ENCODE peak calls at places on chromosomes 11 and 22, in five cellular contexts. Z is GM12878, X is IMR-90, R is K562, O is HepG2. P is an unnamed sample. For H3K27me3, the result is how much of the 10 kb centered on the place peaks cover.

GRCh38 chr11:3816673-3817072 is 8.3 kb downstream of the PGAP2 start:
- ATAC-seq in X (no peak), R (no peak), Z (no peak), O (no peak), P (no peak)

GRCh38 chr11:78419327-78419726 is 1.7 kb upstream of the GAB2 start:
- ATAC-seq in R (no peak), X (peak), Z (no peak), O (no peak), P (peak)

GRCh38 chr11:92770419-92770818 is 199.0 kb upstream of the MTNR1B start:
- ATAC-seq in X (no peak), R (no peak), Z (no peak), O (no peak), P (no peak)

GRCh38 chr11:27095050-27095449 is 54.4 kb downstream of the BBOX1 start:
- ATAC-seq in R (no peak), Z (no peak), O (no peak), X (no peak), P (peak)

GRCh38 chr11:3949132-3949531 is 93.7 kb downstream of the STIM1 start:
- ATAC-seq in R (peak), O (no peak), Z (peak), X (no peak), P (no peak)

GRCh38 chr22:24938741-24939341 is 7.7 kb downstream of the LHFPL7 start:
- ATAC-seq in Z (peak), X (peak), O (peak), R (peak), P (peak)

GRCh38 chr11:8906629-8907028 is 4.4 kb upstream of the AKIP1 start:
- ATAC-seq in O (no peak), X (no peak), Z (no peak), R (no peak), P (no peak)

GRCh38 chr11:130634981-130635473 is 186.6 kb downstream of the ADAMTS15 start:
- ATAC-seq in R (no peak), Z (peak), X (peak), O (peak), P (peak)

GRCh38 chr22:29780220-29780619 is 13.1 kb downstream of the UQCR10 start:
- ATAC-seq in Z (no peak), X (no peak), R (no peak), O (no peak), P (no peak)

GRCh38 chr22:30190619-30191018 is 55.9 kb downstream of the LIF start:
- ATAC-seq in O (no peak), X (no peak), Z (no peak), R (no peak), P (no peak)

GRCh38 chr22:19085233-19086043 is 36.8 kb downstream of the DGCR2 start:
- ATAC-seq in R (peak), O (peak), X (peak), Z (peak), P (no peak)

GRCh38 chr11:92384807-92385206 is 160.2 kb downstream of the FAT3 start:
- ATAC-seq in Z (no peak), R (no peak), X (no peak), O (no peak), P (no peak)

GRCh38 chr11:64849600-64850356 is 5.3 kb upstream of the CDC42BPG start:
- ATAC-seq in O (no peak), R (no peak), X (no peak), Z (no peak), P (no peak)

GRCh38 chr22:40593460-40594273 is 42.9 kb downstream of the MRTFA start:
- ATAC-seq in O (peak), Z (peak), X (no peak), R (peak), P (no peak)

GRCh38 chr11:100715163-100715792 is 28.2 kb downstream of the ARHGAP42 start:
- ATAC-seq in Z (peak), X (no peak), R (no peak), O (no peak), P (no peak)

GRCh38 chr11:69546735-69547370 is 65.4 kb downstream of the LINC01488 start:
- ATAC-seq in O (no peak), Z (peak), R (no peak), X (no peak), P (no peak)

GRCh38 chr11:3626250-3626960 is 15.4 kb downstream of the ART5 start:
- ATAC-seq in Z (no peak), X (no peak), R (peak), O (peak), P (no peak)

GRCh38 chr22:20808844-20809243 is 34.9 kb downstream of the SERPIND1 start:
- ATAC-seq in O (no peak), R (no peak), X (no peak), Z (no peak), P (no peak)

GRCh38 chr11:74434528-74434927 is 32.8 kb downstream of the KCNE3 start:
- ATAC-seq in R (no peak), X (peak), O (no peak), Z (no peak), P (no peak)

GRCh38 chr11:1568451-1568911 is 3.6 kb downstream of the DUSP8 start:
- ATAC-seq in Z (peak), X (no peak), R (no peak), O (no peak), P (no peak)

GRCh38 chr22:28817919-28818859 is 17.8 kb upstream of the XBP1 start:
- ATAC-seq in X (no peak), R (peak), O (peak), Z (peak), P (no peak)

GRCh38 chr11:126039485-126040271 is 23.0 kb downstream of the CDON start:
- ATAC-seq in Z (peak), O (no peak), R (no peak), X (no peak), P (no peak)

GRCh38 chr11:121581607-121582006 is 128.8 kb upstream of the SORL1-AS1 start:
- ATAC-seq in R (no peak), Z (no peak), X (no peak), O (no peak), P (no peak)

GRCh38 chr22:49395617-49396016 is 432.1 kb downstream of the BRD1 start:
- ATAC-seq in X (no peak), Z (no peak), R (no peak), O (no peak), P (no peak)

GRCh38 chr22:49392841-49393510 is 434.7 kb downstream of the BRD1 start:
- ATAC-seq in X (no peak), R (no peak), O (no peak), Z (no peak), P (no peak)

GRCh38 chr22:49393526-49393925 is 434.1 kb downstream of the BRD1 start:
- ATAC-seq in X (no peak), R (no peak), O (no peak), Z (no peak), P (no peak)

GRCh38 chr22:49392247-49392646 is 435.4 kb downstream of the BRD1 start:
- ATAC-seq in Z (no peak), O (no peak), R (no peak), X (no peak), P (no peak)

DNA sequence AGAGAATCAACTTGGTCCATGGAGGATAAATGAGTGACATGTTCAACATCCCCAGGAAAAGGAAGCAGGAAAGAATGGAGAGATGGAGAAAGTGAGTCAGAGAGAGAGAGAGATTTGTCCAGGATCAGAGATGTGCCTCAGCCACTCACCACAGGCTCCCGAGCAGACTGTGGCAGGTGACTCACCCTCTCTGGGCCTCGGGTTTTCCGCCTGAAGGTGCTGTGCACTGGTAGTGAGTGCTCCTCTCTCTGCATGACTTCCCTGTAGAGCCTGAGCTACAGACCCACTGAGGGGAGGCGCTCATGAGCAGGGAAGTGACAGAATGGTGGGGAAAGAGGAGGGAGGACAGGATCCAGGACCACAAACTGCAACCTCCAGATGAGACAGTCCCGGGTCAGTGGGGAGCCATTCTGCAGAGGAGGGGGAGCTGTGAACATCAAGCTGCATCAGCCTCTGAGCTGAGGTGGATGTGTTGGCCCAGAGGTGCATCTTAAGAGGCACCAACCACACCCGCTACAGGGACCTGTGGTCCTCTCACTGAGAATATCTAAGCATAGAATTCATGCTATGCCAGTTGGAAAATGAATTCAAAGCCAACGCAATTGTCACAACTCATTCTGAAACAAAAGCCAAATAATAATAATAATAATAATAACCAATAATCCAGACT is 433.4 kb downstream of the BRD1 start:
- ATAC-seq in O (no peak), X (no peak), Z (no peak), R (no peak), P (no peak)
- H3K4me3 ChIP-seq in O (no peak), X (no peak), Z (no peak), R (no peak), P (no peak)

DNA sequence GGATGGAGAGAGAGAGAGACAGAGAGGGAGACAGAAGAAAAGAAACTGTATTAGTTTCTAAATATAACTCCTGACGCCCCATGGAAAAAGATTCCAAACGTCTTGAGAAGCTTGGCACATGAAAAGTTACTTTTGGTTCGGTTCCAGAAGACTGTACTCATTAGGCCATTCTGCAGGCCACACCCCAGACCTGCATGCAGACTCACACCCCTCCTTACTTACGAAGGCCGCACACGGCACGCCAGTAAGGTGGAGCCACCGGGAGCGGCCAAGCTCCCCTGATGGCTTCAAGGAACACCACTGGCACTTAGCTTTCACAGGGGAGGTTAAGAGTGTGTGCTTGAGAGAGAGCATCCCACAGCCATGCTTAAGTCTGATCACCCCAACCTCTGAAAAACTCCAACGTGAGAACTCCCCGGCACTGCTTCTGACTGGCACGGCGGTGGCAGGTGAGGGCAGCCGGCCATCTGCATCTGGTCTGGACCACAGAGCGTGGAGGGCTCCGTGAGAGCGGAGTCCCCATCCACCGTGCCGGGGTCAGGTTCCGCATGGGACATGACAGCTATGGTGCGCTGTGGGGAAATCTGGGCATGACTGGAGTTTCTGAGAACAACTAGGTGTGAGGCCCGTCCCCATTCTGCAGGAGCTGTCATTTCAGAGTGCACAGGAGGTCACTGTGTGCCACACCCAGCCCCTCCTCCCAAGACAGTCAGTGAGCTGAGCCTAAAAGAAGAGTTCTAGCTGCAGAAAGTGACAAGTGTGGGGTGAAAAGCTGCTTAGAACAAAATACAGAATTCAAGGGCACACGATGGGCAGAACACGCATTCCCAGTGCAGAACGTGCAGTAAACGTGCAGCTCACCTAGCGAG is 62.4 kb downstream of the MYH9 start:
- ATAC-seq in R (no peak), Z (no peak), O (no peak), X (no peak), P (peak)
- TF ChIP-seq POLR2A in R (no peak), Z (no peak), O (no peak), X (peak), P (peak)

GRCh38 chr11:13007702-13008435 is 1.2 kb upstream of the RASSF10 start:
- ATAC-seq in R (no peak), X (no peak), Z (no peak), O (peak), P (no peak)
- H3K27me3 ChIP-seq in R (under half), X (half or more), Z (under half), O (under half), P (half or more)

GRCh38 chr11:82995754-82996398 is 75.8 kb downstream of the RAB30 start:
- ATAC-seq in X (no peak), R (no peak), Z (peak), O (no peak), P (peak)
- H3K4me3 ChIP-seq in X (no peak), R (no peak), Z (no peak), O (no peak), P (no peak)

GRCh38 chr22:39220450-39220849 is 24.3 kb downstream of the PDGFB start:
- ATAC-seq in X (no peak), O (no peak), Z (no peak), R (no peak), P (no peak)
- TF ChIP-seq POLR2A in X (no peak), O (no peak), Z (no peak), R (no peak), P (no peak)

GRCh38 chr11:35084817-35085424 is 54.0 kb upstream of the CD44 start:
- ATAC-seq in R (no peak), Z (no peak), O (no peak), X (no peak), P (no peak)
- H3K27me3 ChIP-seq in R (under half), Z (under half), O (under half), X (under half), P (under half)

GRCh38 chr22:37418627-37419369 is 8.5 kb downstream of the ELFN2 start:
- ATAC-seq in O (no peak), X (no peak), R (no peak), Z (no peak), P (no peak)
- H3K4me3 ChIP-seq in O (no peak), X (no peak), R (no peak), Z (no peak), P (no peak)